ENCODE peak calls at places on chromosomes 6 and 20, in seven cellular contexts. P, N, G, K, T, A and L are unnamed samples.

GRCh38 chr20:51696304-51697118 is 71.7 kb downstream of the ATP9A start:
- DNase-seq in P (no peak), N (peak; percentile 37), G (no peak), K (peak; percentile 24), T (no peak), A (peak; percentile 39), L (no peak)

GRCh38 chr20:62638680-62639406 is 3.5 kb upstream of the SLCO4A1 start:
- DNase-seq in P (no peak), N (no peak), G (no peak), K (no peak), T (no peak), A (no peak), L (no peak)

GRCh38 chr6:2896741-2897140 is 6.4 kb downstream of the SERPINB9 start:
- DNase-seq in P (no peak), N (no peak), G (no peak), K (no peak), T (no peak), A (no peak), L (no peak)

GRCh38 chr20:2806351-2806701 is 5.9 kb upstream of the CPXM1 start:
- DNase-seq in P (no peak), N (no peak), G (no peak), K (no peak), T (no peak), A (no peak), L (no peak)

GRCh38 chr20:52219441-52219840 is 27.9 kb upstream of the ZFP64 start:
- DNase-seq in P (no peak), N (peak; percentile 53), G (no peak), K (peak; percentile 46), T (peak; percentile 25), A (no peak), L (no peak)

GRCh38 chr6:165611294-165611693 is 51.7 kb downstream of the PDE10A start:
- DNase-seq in P (no peak), N (no peak), G (no peak), K (no peak), T (no peak), A (no peak), L (no peak)

GRCh38 chr6:146460941-146461340 is 82.7 kb upstream of the RAB32 start:
- DNase-seq in P (no peak), N (no peak), G (no peak), K (no peak), T (no peak), A (no peak), L (no peak)

GRCh38 chr6:103534814-103535213 is 1324.9 kb downstream of the HACE1 start:
- DNase-seq in P (no peak), N (no peak), G (no peak), K (no peak), T (no peak), A (no peak), L (no peak)

GRCh38 chr6:6057442-6058053 is 50.8 kb upstream of the NRN1 start:
- DNase-seq in P (no peak), N (peak; percentile 69), G (no peak), K (peak; percentile 37), T (peak; percentile 73), A (peak; percentile 80), L (no peak)

GRCh38 chr6:42230320-42231034 is 12.8 kb upstream of the MRPS10 start:
- DNase-seq in P (no peak), N (no peak), G (no peak), K (peak; percentile 53), T (no peak), A (no peak), L (no peak)

GRCh38 chr6:82040405-82041221 is 206.9 kb downstream of the IBTK start:
- DNase-seq in P (no peak), N (peak; percentile 49), G (no peak), K (peak; percentile 72), T (peak; percentile 47), A (peak; percentile 81), L (no peak)

GRCh38 chr6:16752206-16752867 is 8.9 kb downstream of the ATXN1 start:
- DNase-seq in P (peak; percentile 42), N (peak; percentile 95), G (no peak), K (peak; percentile 97), T (no peak), A (no peak), L (no peak)

GRCh38 chr6:104632565-104632964 is 227.2 kb downstream of the HACE1 start:
- DNase-seq in P (no peak), N (no peak), G (no peak), K (no peak), T (no peak), A (no peak), L (no peak)

GRCh38 chr6:39791850-39792500 is at the start of gene DAAM2:
- DNase-seq in P (peak; percentile 91), N (no peak), G (peak; percentile 86), K (peak; percentile 39), T (no peak), A (peak; percentile 87), L (peak; percentile 72)

GRCh38 chr20:23235173-23236027 is 115.2 kb upstream of the NXT1 start:
- DNase-seq in P (peak; percentile 89), N (peak; percentile 47), G (peak; percentile 78), K (peak; percentile 55), T (peak; percentile 65), A (peak; percentile 79), L (peak; percentile 80)

GRCh38 chr6:142984386-142984785 is 39.4 kb upstream of the HIVEP2 start:
- DNase-seq in P (no peak), N (no peak), G (no peak), K (no peak), T (no peak), A (no peak), L (no peak)

GRCh38 chr20:4102381-4102780 is 87.0 kb upstream of the RNF24 start:
- DNase-seq in P (no peak), N (peak; percentile 76), G (no peak), K (peak; percentile 65), T (no peak), A (no peak), L (no peak)

GRCh38 chr6:161630674-161631073 is 356.8 kb upstream of the AGPAT4 start:
- DNase-seq in P (no peak), N (no peak), G (no peak), K (no peak), T (no peak), A (no peak), L (no peak)

GRCh38 chr20:56345911-56346310 is 12.9 kb upstream of the FAM210B start:
- DNase-seq in P (no peak), N (no peak), G (no peak), K (no peak), T (no peak), A (no peak), L (no peak)

GRCh38 chr6:164578616-164579015 is 730.8 kb downstream of the C6orf118 start:
- DNase-seq in P (no peak), N (no peak), G (no peak), K (no peak), T (no peak), A (no peak), L (no peak)

GRCh38 chr6:128483472-128484135 is 36.8 kb downstream of the PTPRK start:
- DNase-seq in P (no peak), N (no peak), G (no peak), K (no peak), T (no peak), A (no peak), L (no peak)

GRCh38 chr6:414447-414846 is 22.9 kb downstream of the IRF4 start:
- DNase-seq in P (no peak), N (no peak), G (no peak), K (no peak), T (peak; percentile 41), A (no peak), L (no peak)

GRCh38 chr6:133286765-133287164 is 45.6 kb downstream of the EYA4 start:
- DNase-seq in P (no peak), N (peak; percentile 25), G (no peak), K (peak; percentile 46), T (peak; percentile 11), A (peak; percentile 46), L (no peak)

GRCh38 chr6:22958677-22959076 is 389.3 kb downstream of the HDGFL1 start:
- DNase-seq in P (no peak), N (no peak), G (no peak), K (no peak), T (no peak), A (no peak), L (no peak)

GRCh38 chr6:134199848-134200606 is 117.9 kb downstream of the SGK1 start:
- DNase-seq in P (no peak), N (no peak), G (no peak), K (no peak), T (peak; percentile 67), A (no peak), L (no peak)

GRCh38 chr20:51758978-51759544 is 9.1 kb downstream of the ATP9A start:
- DNase-seq in P (no peak), N (no peak), G (no peak), K (no peak), T (no peak), A (no peak), L (no peak)

GRCh38 chr20:45404438-45404837 is 3.7 kb upstream of the DBNDD2 start:
- DNase-seq in P (no peak), N (no peak), G (no peak), K (no peak), T (no peak), A (no peak), L (no peak)

GRCh38 chr20:43914697-43915208 is at the start of gene TOX2:
- DNase-seq in P (no peak), N (no peak), G (no peak), K (peak; percentile 79), T (peak; percentile 68), A (peak; percentile 79), L (peak; percentile 57)

GRCh38 chr6:116351101-116351500 is 19.6 kb upstream of the DSE start:
- DNase-seq in P (no peak), N (no peak), G (no peak), K (no peak), T (peak; percentile 20), A (no peak), L (no peak)

GRCh38 chr6:38378801-38379200 is 260.9 kb downstream of the BTBD9 start:
- DNase-seq in P (no peak), N (no peak), G (no peak), K (peak; percentile 78), T (no peak), A (no peak), L (no peak)

GRCh38 chr6:139547082-139547776 is 172.8 kb upstream of the CITED2 start:
- DNase-seq in P (no peak), N (no peak), G (no peak), K (peak; percentile 37), T (no peak), A (no peak), L (no peak)

GRCh38 chr6:5067305-5067704 is 17.8 kb upstream of the PPP1R3G start:
- DNase-seq in P (no peak), N (no peak), G (no peak), K (no peak), T (no peak), A (no peak), L (no peak)

GRCh38 chr6:162798546-162798945 is 70.8 kb downstream of the PACRG start:
- DNase-seq in P (no peak), N (no peak), G (no peak), K (peak; percentile 51), T (no peak), A (no peak), L (no peak)

GRCh38 chr20:63053430-63054102 is 46.8 kb upstream of the BHLHE23 start:
- DNase-seq in P (no peak), N (no peak), G (peak; percentile 40), K (no peak), T (no peak), A (no peak), L (peak; percentile 29)

GRCh38 chr6:15066433-15067337 is 179.2 kb upstream of the JARID2 start:
- DNase-seq in P (no peak), N (peak; percentile 98), G (peak; percentile 62), K (peak; percentile 50), T (no peak), A (no peak), L (peak; percentile 63)

GRCh38 chr6:132404330-132404729 is 3.1 kb upstream of the MOXD1 start:
- DNase-seq in P (no peak), N (no peak), G (no peak), K (no peak), T (no peak), A (no peak), L (no peak)

GRCh38 chr6:15956205-15957106 is 172.4 kb upstream of the MYLIP start:
- DNase-seq in P (no peak), N (no peak), G (peak; percentile 86), K (no peak), T (no peak), A (peak; percentile 83), L (peak; percentile 82)